ENCODE peak calls at places on chromosome 19, in four cellular contexts. Z is neuronal stem cell, V is H1, P is mesendoderm. N is an unnamed sample.
A peak's percentile ranks its signal among the peaks of the same experiment; 100 is the strongest.

GRCh38 chr19:18239303-18239702 is 13.1 kb upstream of the PDE4C start:
- DNase-seq in Z (no peak), V (no peak), P (peak; percentile 44), N (peak; percentile 53)

GRCh38 chr19:3034194-3034844 is 5.2 kb upstream of the TLE2 start:
- DNase-seq in Z (no peak), V (no peak), P (peak; percentile 78), N (no peak)

GRCh38 chr19:18798384-18799352 is 7.6 kb upstream of the COMP start:
- DNase-seq in Z (no peak), V (no peak), P (peak; percentile 53), N (no peak)

GRCh38 chr19:11528551-11529341 is at the start of gene ECSIT:
- DNase-seq in Z (peak; percentile 97), V (peak; percentile 93), P (peak; percentile 99), N (peak; percentile 98)

GRCh38 chr19:49812997-49813861 is at the start of gene FUZ:
- DNase-seq in Z (peak; percentile 97), V (peak; percentile 96), P (peak; percentile 100), N (peak; percentile 100)

GRCh38 chr19:5006201-5006600 is 37.3 kb downstream of the KDM4B start:
- DNase-seq in Z (no peak), V (no peak), P (peak; percentile 23), N (no peak)

GRCh38 chr19:35273686-35274259 is 5.0 kb downstream of the USF2 start:
- DNase-seq in Z (no peak), V (no peak), P (no peak), N (no peak)

GRCh38 chr19:31055454-31055853 is 293.8 kb downstream of the TSHZ3 start:
- DNase-seq in Z (no peak), V (no peak), P (no peak), N (no peak)

GRCh38 chr19:30376826-30377425 is 4.7 kb downstream of the ZNF536 start:
- DNase-seq in Z (no peak), V (no peak), P (no peak), N (no peak)

GRCh38 chr19:58227964-58228583 is 640 bp upstream of the ZNF544 start:
- DNase-seq in Z (peak; percentile 29), V (no peak), P (peak; percentile 25), N (peak; percentile 53)

GRCh38 chr19:31164666-31165265 is 184.5 kb downstream of the TSHZ3 start:
- DNase-seq in Z (no peak), V (no peak), P (no peak), N (no peak)

GRCh38 chr19:35856001-35856400 is 710 bp upstream of the KIRREL2 start:
- DNase-seq in Z (peak; percentile 71), V (no peak), P (no peak), N (no peak)

GRCh38 chr19:7196721-7197168 is 97.5 kb downstream of the INSR start:
- DNase-seq in Z (no peak), V (no peak), P (no peak), N (no peak)
- H3K9ac ChIP-seq in Z (no peak overlapping the region), V (no peak overlapping the region), P (peak overlapping the region; percentile 60), N (no peak overlapping the region)

GRCh38 chr19:46741447-46741846 is 4.4 kb upstream of the FKRP start:
- DNase-seq in Z (no peak), V (no peak), P (no peak), N (no peak)

GRCh38 chr19:46746281-46746965 is at the start of gene STRN4:
- DNase-seq in Z (peak; percentile 47), V (no peak), P (peak; percentile 40), N (peak; percentile 87)

GRCh38 chr19:46745521-46746280 is at the start of gene FKRP:
- DNase-seq in Z (no peak), V (no peak), P (no peak), N (peak; percentile 61)

GRCh38 chr19:46745030-46745429 is 827 bp upstream of the FKRP start:
- DNase-seq in Z (no peak), V (no peak), P (no peak), N (no peak)

GRCh38 chr19:46744005-46744691 is 1.7 kb upstream of the FKRP start:
- DNase-seq in Z (no peak), V (no peak), P (no peak), N (no peak)
- H3K9ac ChIP-seq in Z (no peak overlapping the region), V (no peak overlapping the region), P (no peak overlapping the region), N (peak overlapping the region; percentile 95)

GRCh38 chr19:12777217-12778019 is 2.1 kb upstream of the HOOK2 start:
- DNase-seq in Z (no peak), V (no peak), P (peak; percentile 85), N (peak; percentile 94)
- H3K9ac ChIP-seq in Z (no peak overlapping the region), V (no peak overlapping the region), P (peak overlapping the region; percentile 78), N (peak overlapping the region; percentile 86)

GRCh38 chr19:56308792-56309191 is 5.8 kb downstream of the ZSCAN5A start:
- DNase-seq in Z (no peak), V (no peak), P (no peak), N (no peak)
- H3K9ac ChIP-seq in Z (no peak overlapping the region), V (no peak overlapping the region), P (no peak overlapping the region), N (no peak overlapping the region)

DNA sequence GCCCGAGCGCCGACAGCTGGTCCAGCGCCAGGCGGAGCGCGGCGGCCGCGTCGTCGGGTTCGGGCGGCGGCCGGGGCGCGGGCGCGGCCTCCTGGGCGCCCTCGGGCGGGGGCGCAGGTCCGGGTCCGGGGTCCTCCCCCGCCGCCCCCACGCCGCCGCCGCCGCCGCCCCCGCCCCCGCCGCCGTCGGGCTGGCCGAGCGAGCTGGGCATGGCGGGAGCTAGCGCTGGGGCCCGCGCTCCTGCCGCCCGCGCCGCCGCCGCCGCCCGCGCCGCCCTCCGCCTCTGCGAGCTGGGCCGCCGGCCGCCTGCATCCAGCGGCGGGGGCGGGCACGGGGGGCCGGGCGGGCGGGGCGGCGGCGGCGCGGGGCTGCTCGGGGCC is 287 bp downstream of the MEX3D start:
- DNase-seq in Z (no peak), V (no peak), P (no peak), N (no peak)
- H3K9ac ChIP-seq in Z (peak overlapping the region; percentile 98), V (no peak overlapping the region), P (peak overlapping the region; percentile 54), N (no peak overlapping the region)

DNA sequence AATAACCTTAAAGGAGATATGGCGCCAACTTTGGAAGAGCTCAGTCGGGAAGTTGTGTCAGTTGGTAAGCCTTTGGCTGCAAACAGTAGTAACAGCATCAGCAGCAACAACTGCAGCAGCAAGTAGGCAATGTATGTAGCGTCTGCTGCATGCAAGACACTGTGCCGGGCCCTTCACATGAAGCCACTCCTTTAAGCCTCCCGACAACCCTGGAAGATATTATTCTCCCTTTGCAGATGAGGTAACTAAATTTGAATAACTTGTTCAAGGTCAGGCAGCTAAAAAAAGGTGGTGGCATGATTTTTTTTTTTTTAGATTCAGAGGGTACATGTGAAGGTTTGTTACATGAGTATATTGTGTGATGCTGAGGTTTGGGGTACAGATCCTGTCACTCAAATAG is 19.7 kb downstream of the SIPA1L3 start:
- DNase-seq in Z (no peak), V (no peak), P (no peak), N (peak; percentile 96)
- H3K9ac ChIP-seq in Z (no peak overlapping the region), V (no peak overlapping the region), P (no peak overlapping the region), N (peak overlapping the region; percentile 72)

GRCh38 chr19:28488006-28488405 is 724.9 kb downstream of the UQCRFS1 start:
- DNase-seq in Z (no peak), V (no peak), P (no peak), N (no peak)
- H3K9ac ChIP-seq in Z (no peak overlapping the region), V (no peak overlapping the region), P (no peak overlapping the region), N (no peak overlapping the region)

GRCh38 chr19:39949026-39949747 is 14.8 kb upstream of the FCGBP start:
- DNase-seq in Z (no peak), V (no peak), P (no peak), N (no peak)
- H3K9ac ChIP-seq in Z (no peak overlapping the region), V (no peak overlapping the region), P (no peak overlapping the region), N (no peak overlapping the region)

GRCh38 chr19:8366121-8366581 is 2.2 kb downstream of the ANGPTL4 start:
- DNase-seq in Z (no peak), V (no peak), P (no peak), N (no peak)

GRCh38 chr19:8370176-8371010 is 6.4 kb downstream of the ANGPTL4 start:
- DNase-seq in Z (no peak), V (no peak), P (no peak), N (no peak)

GRCh38 chr19:8368136-8368535 is 4.2 kb downstream of the ANGPTL4 start:
- DNase-seq in Z (no peak), V (no peak), P (no peak), N (no peak)

GRCh38 chr19:8366961-8367326 is 3.0 kb downstream of the ANGPTL4 start:
- DNase-seq in Z (no peak), V (no peak), P (no peak), N (no peak)

DNA sequence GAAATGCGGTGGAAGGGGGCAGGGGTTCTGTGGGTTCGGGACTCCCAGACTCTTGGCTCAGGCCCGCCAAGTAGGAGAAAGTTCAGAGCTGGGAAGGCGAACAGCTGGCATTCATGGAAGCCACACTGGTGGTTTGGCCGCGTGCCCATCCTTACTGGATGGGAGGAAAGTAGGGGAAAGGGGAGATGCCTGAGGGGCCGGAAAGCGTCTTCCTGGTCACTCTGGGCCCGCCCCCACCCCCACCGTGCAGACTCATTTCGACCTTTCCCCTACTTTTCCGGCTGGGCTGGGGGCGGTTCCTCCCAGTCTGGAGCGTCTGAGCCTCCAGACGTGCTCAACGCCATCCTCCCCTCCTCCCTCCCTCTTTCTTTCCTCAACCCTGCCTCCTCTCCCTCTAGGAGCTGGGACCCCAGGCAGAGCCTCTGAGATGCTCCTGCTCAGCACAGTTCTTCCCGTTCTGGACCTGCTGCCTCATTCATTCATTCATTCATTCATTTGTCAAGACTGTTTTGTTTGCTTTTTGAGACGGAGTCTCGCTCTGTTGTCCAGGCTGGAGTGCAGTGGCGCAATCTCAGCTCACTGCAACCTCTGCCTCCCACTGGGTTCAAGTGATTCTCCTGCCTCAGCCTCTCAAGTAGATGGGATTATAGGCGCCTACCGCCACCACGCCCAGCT is 3.5 kb downstream of the ANGPTL4 start:
- DNase-seq in Z (peak; percentile 33), V (peak; percentile 43), P (peak; percentile 85), N (no peak)
- H3K9ac ChIP-seq in Z (peak overlapping the region; percentile 30), V (no peak overlapping the region), P (peak overlapping the region; percentile 35), N (no peak overlapping the region)

N was measured in Karpas-422.